ENCODE peak calls at places on chromosomes 2 and 18, in eight cellular contexts. X is transverse colon, P is LHCN-M2, K is GM12891, G is COLO829, Q is GM12865, L is T-helper 2 cell, E is Ammon's horn. U is an unnamed sample.

GRCh38 chr2:201975434-201975833 is 58.2 kb upstream of the FZD7 start:
- DNase-seq in G (no peak), X (no peak), L (no peak), E (no peak), P (no peak), K (no peak), Q (no peak), U (no peak)

GRCh38 chr2:33292981-33293586 is 183.4 kb upstream of the RASGRP3 start:
- DNase-seq in G (no peak), L (no peak), E (no peak), X (no peak), P (no peak), Q (peak), K (no peak), U (no peak)

GRCh38 chr2:64847930-64848329 is 141.3 kb upstream of the SLC1A4 start:
- DNase-seq in L (no peak), K (no peak), E (no peak), P (no peak), X (no peak), Q (no peak), G (no peak), U (no peak)

GRCh38 chr2:128644745-128645256 is 326.1 kb upstream of the HS6ST1 start:
- DNase-seq in X (no peak), Q (no peak), P (no peak), G (no peak), K (no peak), L (no peak), E (no peak), U (no peak)

GRCh38 chr18:27750014-27750413 is 426.9 kb downstream of the CDH2 start:
- DNase-seq in X (no peak), E (peak), L (no peak), K (no peak), P (peak), Q (peak), G (peak), U (peak)

GRCh38 chr2:101124684-101125366 is 26.4 kb downstream of the TBC1D8 start:
- DNase-seq in X (peak), Q (no peak), K (no peak), G (peak), L (no peak), P (peak), E (no peak), U (peak)

GRCh38 chr18:24189007-24189528 is 50.2 kb downstream of the CABYR start:
- DNase-seq in E (no peak), X (no peak), G (no peak), L (no peak), Q (peak), P (no peak), K (peak), U (peak)

GRCh38 chr18:66124394-66124793 is 373.6 kb downstream of the CDH7 start:
- DNase-seq in L (no peak), G (peak), P (peak), Q (no peak), E (no peak), X (no peak), K (no peak), U (no peak)

GRCh38 chr18:74916773-74917393 is 292.1 kb downstream of the PTGR3 start:
- DNase-seq in P (no peak), K (no peak), G (no peak), E (no peak), X (no peak), Q (no peak), L (no peak), U (no peak)

GRCh38 chr2:71995067-71995665 is 152.5 kb downstream of the CYP26B1 start:
- DNase-seq in P (peak), G (no peak), Q (no peak), X (no peak), E (no peak), L (no peak), K (no peak), U (peak)

GRCh38 chr2:23698733-23699391 is 228.1 kb downstream of the ATAD2B start:
- DNase-seq in K (no peak), Q (no peak), E (peak), L (no peak), P (no peak), X (no peak), G (no peak), U (peak)

GRCh38 chr2:26655611-26656195 is 14.5 kb upstream of the CIB4 start:
- DNase-seq in G (no peak), L (no peak), E (no peak), K (no peak), P (no peak), Q (no peak), X (no peak), U (no peak)

GRCh38 chr2:196925445-196925767 is 1.1 kb downstream of the PGAP1 start:
- DNase-seq in G (no peak), L (no peak), E (peak), P (peak), X (no peak), K (no peak), Q (no peak), U (no peak)

GRCh38 chr2:188570365-188570764 is 278.7 kb downstream of the GULP1 start:
- DNase-seq in Q (no peak), L (no peak), P (no peak), E (no peak), G (no peak), X (no peak), K (no peak), U (peak)

GRCh38 chr2:207481924-207482323 is 47.8 kb upstream of the CREB1 start:
- DNase-seq in E (peak), L (no peak), X (no peak), P (no peak), Q (no peak), G (no peak), K (no peak), U (no peak)

GRCh38 chr2:68774569-68775271 is 40.1 kb downstream of the ARHGAP25 start:
- DNase-seq in X (peak), P (no peak), K (peak), G (peak), E (peak), Q (peak), L (no peak), U (peak)

GRCh38 chr2:138223321-138223720 is 259.0 kb downstream of the HNMT start:
- DNase-seq in E (no peak), G (no peak), Q (no peak), K (no peak), P (no peak), X (no peak), L (no peak), U (no peak)

GRCh38 chr2:73994544-73994831 is 9.8 kb downstream of the TET3 start:
- DNase-seq in E (no peak), Q (no peak), L (no peak), P (no peak), X (no peak), K (no peak), G (no peak), U (no peak)

GRCh38 chr2:179261161-179261825 is 3.3 kb downstream of the SESTD1 start:
- DNase-seq in G (no peak), P (no peak), X (no peak), K (no peak), Q (no peak), L (no peak), E (no peak), U (no peak)

GRCh38 chr2:214104967-214105366 is 305.9 kb upstream of the VWC2L start:
- DNase-seq in Q (no peak), E (no peak), L (no peak), G (no peak), K (no peak), P (no peak), X (no peak), U (no peak)

GRCh38 chr2:33214857-33215256 is 261.6 kb upstream of the RASGRP3 start:
- DNase-seq in Q (no peak), G (no peak), K (no peak), X (no peak), E (no peak), L (no peak), P (no peak), U (no peak)

GRCh38 chr18:3279201-3280185 is 17.6 kb downstream of the MYL12B start:
- DNase-seq in P (no peak), K (no peak), G (no peak), L (no peak), X (no peak), Q (peak), E (no peak), U (no peak)

GRCh38 chr2:3703741-3704355 is 473 bp downstream of the DCDC2C start:
- DNase-seq in P (no peak), G (no peak), K (no peak), X (no peak), E (no peak), Q (no peak), L (no peak), U (no peak)

GRCh38 chr18:49843778-49844625 is 30.7 kb upstream of the ACAA2 start:
- DNase-seq in L (no peak), K (no peak), X (no peak), P (peak), G (no peak), E (no peak), Q (no peak), U (no peak)

GRCh38 chr18:57909620-57910019 is 106.5 kb upstream of the ATP8B1 start:
- DNase-seq in P (peak), E (peak), X (no peak), K (no peak), Q (no peak), G (peak), L (no peak), U (no peak)

GRCh38 chr2:85560812-85561279 is 447 bp downstream of the GGCX start:
- DNase-seq in P (no peak), E (no peak), G (no peak), K (no peak), X (no peak), L (no peak), Q (no peak), U (no peak)

GRCh38 chr18:53698907-53699306 is 525.6 kb downstream of the MBD2 start:
- DNase-seq in E (peak), L (no peak), G (peak), X (peak), Q (peak), P (no peak), K (no peak), U (no peak)

GRCh38 chr2:219079417-219079816 is 18.7 kb upstream of the IHH start:
- DNase-seq in P (peak), X (peak), E (no peak), Q (no peak), K (no peak), L (no peak), G (no peak), U (peak)

GRCh38 chr2:6864938-6865345 is 765 bp downstream of the CMPK2 start:
- DNase-seq in G (no peak), K (no peak), P (no peak), L (no peak), E (no peak), Q (no peak), X (peak), U (no peak)

GRCh38 chr18:36419913-36420531 is 122.5 kb downstream of the FHOD3 start:
- DNase-seq in Q (peak), X (no peak), L (no peak), E (no peak), G (no peak), K (no peak), P (peak), U (peak)

U was measured in IMR-90.